ENCODE peak calls at places on chromosomes 12 and 14, in four cellular contexts. G is aorta; K is effector memory CD4-positive, alpha-beta T cell; J is NB4. O is an unnamed sample.

GRCh38 chr14:74941676-74942097 is 13.7 kb downstream of the PGF start:
- DNase-seq in G (peak), K (peak), J (peak), O (peak)

GRCh38 chr12:95593266-95593871 is 42.1 kb upstream of the USP44 start:
- DNase-seq in G (no peak), K (no peak), J (no peak), O (no peak)

GRCh38 chr12:77224346-77224745 is 159.0 kb upstream of the E2F7 start:
- DNase-seq in G (no peak), K (no peak), J (no peak), O (no peak)

GRCh38 chr12:40892528-40892927 is 200.3 kb downstream of the CNTN1 start:
- DNase-seq in G (no peak), K (no peak), J (no peak), O (no peak)

GRCh38 chr12:52390739-52391617 is 5.5 kb upstream of the KRT84 start:
- DNase-seq in G (peak), K (no peak), J (peak), O (peak)

GRCh38 chr12:126617312-126617711 is 1552.1 kb downstream of the AACS start:
- DNase-seq in G (no peak), K (no peak), J (peak), O (peak)

GRCh38 chr12:132488127-132489077 is 1.5 kb upstream of the FBRSL1 start:
- DNase-seq in G (peak), K (no peak), J (peak), O (peak)

GRCh38 chr12:57875753-57876547 is 29.4 kb upstream of the CTDSP2 start:
- DNase-seq in G (no peak), K (no peak), J (no peak), O (no peak)

GRCh38 chr12:113867258-113867657 is 98.9 kb downstream of the RBM19 start:
- DNase-seq in G (no peak), K (no peak), J (no peak), O (no peak)

GRCh38 chr12:32559434-32559833 is 119.7 kb upstream of the DNM1L start:
- DNase-seq in G (no peak), K (no peak), J (no peak), O (no peak)

GRCh38 chr12:4027412-4027811 is 154.2 kb upstream of the PARP11 start:
- DNase-seq in G (no peak), K (peak), J (peak), O (no peak)

GRCh38 chr14:20247651-20248246 is 8.7 kb downstream of the OR11H4 start:
- DNase-seq in G (no peak), K (no peak), J (peak), O (peak)

GRCh38 chr12:113325938-113326337 is 9.0 kb downstream of the SLC8B1 start:
- DNase-seq in G (peak), K (no peak), J (no peak), O (no peak)